ENCODE peak calls at places on chromosomes 3 and 15, in five cellular contexts. One of them, this sample, is unnamed.

GRCh38 chr15:67267440-67267839 is 12.9 kb downstream of the IQCH start:
- DNase-seq in RWPE1: no peak
- DNase-seq in kidney: no peak
- DNase-seq in stimulated activated CD8-positive, alpha-beta memory T cell treated with anti-CD3 and anti-CD28 coated beads, Interleukin-7, amount 100 ng/mL, for 4 hours: no peak
- DNase-seq in M059J: no peak
- DNase-seq in this sample: no peak

GRCh38 chr3:72970942-72971341 is 25.7 kb upstream of the PPP4R2 start:
- DNase-seq in M059J: no peak
- DNase-seq in kidney: no peak
- DNase-seq in RWPE1: no peak
- DNase-seq in stimulated activated CD8-positive, alpha-beta memory T cell treated with anti-CD3 and anti-CD28 coated beads, Interleukin-7, amount 100 ng/mL, for 4 hours: no peak
- DNase-seq in this sample: no peak

GRCh38 chr15:36363335-36363734 is 216.1 kb upstream of the CDIN1 start:
- DNase-seq in kidney: no peak
- DNase-seq in RWPE1: no peak
- DNase-seq in stimulated activated CD8-positive, alpha-beta memory T cell treated with anti-CD3 and anti-CD28 coated beads, Interleukin-7, amount 100 ng/mL, for 4 hours: no peak
- DNase-seq in M059J: peak; percentile 53
- DNase-seq in this sample: no peak

GRCh38 chr15:23797747-23798157 is 110.6 kb upstream of the NDN start:
- DNase-seq in RWPE1: no peak
- DNase-seq in stimulated activated CD8-positive, alpha-beta memory T cell treated with anti-CD3 and anti-CD28 coated beads, Interleukin-7, amount 100 ng/mL, for 4 hours: no peak
- DNase-seq in kidney: no peak
- DNase-seq in M059J: no peak
- DNase-seq in this sample: peak; percentile 43

GRCh38 chr3:157369712-157370447 is 66.8 kb upstream of the PTX3 start:
- DNase-seq in kidney: no peak
- DNase-seq in M059J: no peak
- DNase-seq in RWPE1: no peak
- DNase-seq in stimulated activated CD8-positive, alpha-beta memory T cell treated with anti-CD3 and anti-CD28 coated beads, Interleukin-7, amount 100 ng/mL, for 4 hours: no peak
- DNase-seq in this sample: peak; percentile 33

GRCh38 chr3:177602601-177603136 is 405.4 kb upstream of the TBL1XR1 start:
- DNase-seq in stimulated activated CD8-positive, alpha-beta memory T cell treated with anti-CD3 and anti-CD28 coated beads, Interleukin-7, amount 100 ng/mL, for 4 hours: no peak
- DNase-seq in kidney: no peak
- DNase-seq in RWPE1: no peak
- DNase-seq in M059J: peak; percentile 68
- DNase-seq in this sample: no peak

GRCh38 chr3:186352369-186352768 is 9.7 kb downstream of the DGKG start:
- DNase-seq in M059J: no peak
- DNase-seq in stimulated activated CD8-positive, alpha-beta memory T cell treated with anti-CD3 and anti-CD28 coated beads, Interleukin-7, amount 100 ng/mL, for 4 hours: no peak
- DNase-seq in RWPE1: no peak
- DNase-seq in kidney: no peak
- DNase-seq in this sample: no peak

GRCh38 chr3:16841906-16842709 is 42.6 kb upstream of the PLCL2 start:
- DNase-seq in M059J: peak; percentile 8
- DNase-seq in kidney: peak; percentile 82
- DNase-seq in RWPE1: no peak
- DNase-seq in stimulated activated CD8-positive, alpha-beta memory T cell treated with anti-CD3 and anti-CD28 coated beads, Interleukin-7, amount 100 ng/mL, for 4 hours: peak; percentile 53
- DNase-seq in this sample: no peak

GRCh38 chr3:31253782-31254181 is 278.9 kb upstream of the STT3B start:
- DNase-seq in M059J: no peak
- DNase-seq in stimulated activated CD8-positive, alpha-beta memory T cell treated with anti-CD3 and anti-CD28 coated beads, Interleukin-7, amount 100 ng/mL, for 4 hours: no peak
- DNase-seq in kidney: no peak
- DNase-seq in RWPE1: no peak
- DNase-seq in this sample: no peak

GRCh38 chr3:99505646-99506269 is 132.6 kb upstream of the COL8A1 start:
- DNase-seq in stimulated activated CD8-positive, alpha-beta memory T cell treated with anti-CD3 and anti-CD28 coated beads, Interleukin-7, amount 100 ng/mL, for 4 hours: no peak
- DNase-seq in RWPE1: no peak
- DNase-seq in M059J: peak; percentile 98
- DNase-seq in kidney: no peak
- DNase-seq in this sample: peak; percentile 23

GRCh38 chr3:100548053-100548452 is 55.6 kb downstream of the TMEM45A start:
- DNase-seq in stimulated activated CD8-positive, alpha-beta memory T cell treated with anti-CD3 and anti-CD28 coated beads, Interleukin-7, amount 100 ng/mL, for 4 hours: no peak
- DNase-seq in RWPE1: no peak
- DNase-seq in kidney: no peak
- DNase-seq in M059J: no peak
- DNase-seq in this sample: no peak

GRCh38 chr15:99983894-99984293 is 250.7 kb upstream of the LYSMD4 start:
- DNase-seq in M059J: no peak
- DNase-seq in kidney: peak; percentile 46
- DNase-seq in stimulated activated CD8-positive, alpha-beta memory T cell treated with anti-CD3 and anti-CD28 coated beads, Interleukin-7, amount 100 ng/mL, for 4 hours: no peak
- DNase-seq in RWPE1: no peak
- DNase-seq in this sample: no peak

GRCh38 chr15:71207141-71207540 is 91.9 kb downstream of the THSD4 start:
- DNase-seq in stimulated activated CD8-positive, alpha-beta memory T cell treated with anti-CD3 and anti-CD28 coated beads, Interleukin-7, amount 100 ng/mL, for 4 hours: no peak
- DNase-seq in kidney: no peak
- DNase-seq in RWPE1: no peak
- DNase-seq in M059J: peak; percentile 26
- DNase-seq in this sample: no peak

GRCh38 chr15:98002419-98002818 is 41.9 kb downstream of the ARRDC4 start:
- DNase-seq in M059J: no peak
- DNase-seq in kidney: no peak
- DNase-seq in RWPE1: no peak
- DNase-seq in stimulated activated CD8-positive, alpha-beta memory T cell treated with anti-CD3 and anti-CD28 coated beads, Interleukin-7, amount 100 ng/mL, for 4 hours: no peak
- DNase-seq in this sample: no peak

GRCh38 chr3:126307083-126307482 is 50.1 kb downstream of the KLF15 start:
- DNase-seq in stimulated activated CD8-positive, alpha-beta memory T cell treated with anti-CD3 and anti-CD28 coated beads, Interleukin-7, amount 100 ng/mL, for 4 hours: no peak
- DNase-seq in M059J: no peak
- DNase-seq in RWPE1: no peak
- DNase-seq in kidney: no peak
- DNase-seq in this sample: no peak